ENCODE peak calls at places on chromosomes 7 and 10, in nine cellular contexts. Q is bronchial epithelial cell; F is WTC11; G is A549; T is activated CD8-positive, alpha-beta memory T cell treated with anti-CD3 and anti-CD28 coated beads, Interleukin-2, amount 50 U/mL, for 4 hours; C is NCI-H1436; O is stimulated activated CD8-positive, alpha-beta memory T cell treated with anti-CD3 and anti-CD28 coated beads, Interleukin-15, amount 100 ng/mL, for 24 hours; A is tibial nerve; M is posterior vena cava. B is an unnamed sample.

GRCh38 chr7:44154703-44155102 is 13.6 kb upstream of the MYL7 start:
- DNase-seq in Q (no peak), F (no peak), G (no peak), T (no peak), C (no peak), O (no peak), A (no peak), M (no peak), B (no peak)

GRCh38 chr10:113620486-113620885 is 43.4 kb downstream of the NRAP start:
- DNase-seq in Q (no peak), F (no peak), G (no peak), T (no peak), C (no peak), O (no peak), A (no peak), M (no peak), B (no peak)

GRCh38 chr7:120344276-120344675 is 71.3 kb downstream of the KCND2 start:
- DNase-seq in Q (no peak), F (no peak), G (no peak), T (no peak), C (no peak), O (no peak), A (no peak), M (no peak), B (no peak)

GRCh38 chr7:94294471-94295131 is 100.1 kb upstream of the COL1A2 start:
- DNase-seq in Q (no peak), F (no peak), G (no peak), T (no peak), C (no peak), O (no peak), A (no peak), M (no peak), B (no peak)

GRCh38 chr7:123022576-123022975 is 27.1 kb upstream of the TAS2R16 start:
- DNase-seq in Q (no peak), F (no peak), G (no peak), T (no peak), C (no peak), O (no peak), A (no peak), M (no peak), B (no peak)

GRCh38 chr7:96136600-96137239 is 185.2 kb downstream of the SLC25A13 start:
- DNase-seq in Q (peak), F (no peak), G (no peak), T (no peak), C (peak), O (no peak), A (no peak), M (no peak), B (no peak)

GRCh38 chr10:18505719-18506118 is 145.7 kb downstream of the NSUN6 start:
- DNase-seq in Q (no peak), F (no peak), G (no peak), T (no peak), C (no peak), O (no peak), A (no peak), M (no peak), B (no peak)

GRCh38 chr10:124562425-124563060 is 100.9 kb downstream of the LHPP start:
- DNase-seq in Q (peak), F (no peak), G (no peak), T (no peak), C (no peak), O (no peak), A (no peak), M (peak), B (peak)

GRCh38 chr7:90595801-90596683 is at the start of gene CDK14:
- DNase-seq in Q (no peak), F (peak), G (peak), T (no peak), C (peak), O (no peak), A (peak), M (peak), B (peak)

GRCh38 chr7:70668606-70669358 is 463.2 kb upstream of the GALNT17 start:
- DNase-seq in Q (peak), F (no peak), G (no peak), T (no peak), C (no peak), O (no peak), A (no peak), M (no peak), B (peak)

GRCh38 chr7:151079199-151079910 is 1.3 kb downstream of the FASTK start:
- DNase-seq in Q (no peak), F (no peak), G (no peak), T (no peak), C (no peak), O (no peak), A (no peak), M (no peak), B (no peak)

GRCh38 chr10:122164815-122165491 is 106.1 kb upstream of the BTBD16 start:
- DNase-seq in Q (no peak), F (no peak), G (no peak), T (no peak), C (peak), O (no peak), A (no peak), M (peak), B (no peak)

GRCh38 chr10:96229568-96230030 is 41.8 kb downstream of the BLNK start:
- DNase-seq in Q (peak), F (peak), G (peak), T (peak), C (peak), O (peak), A (peak), M (peak), B (peak)

GRCh38 chr7:137151056-137151731 is 192.3 kb downstream of the PTN start:
- DNase-seq in Q (peak), F (no peak), G (no peak), T (no peak), C (no peak), O (no peak), A (no peak), M (no peak), B (peak)

GRCh38 chr10:5501976-5502902 is 2.9 kb upstream of the CALML5 start:
- DNase-seq in Q (no peak), F (no peak), G (no peak), T (no peak), C (no peak), O (no peak), A (no peak), M (peak), B (no peak)

GRCh38 chr10:128064615-128065580 is 61.3 kb downstream of the MKI67 start:
- DNase-seq in Q (peak), F (no peak), G (no peak), T (peak), C (no peak), O (no peak), A (peak), M (peak), B (peak)

GRCh38 chr10:100075426-100076220 is 6.0 kb downstream of the CPN1 start:
- DNase-seq in Q (no peak), F (no peak), G (no peak), T (no peak), C (no peak), O (no peak), A (no peak), M (no peak), B (no peak)

GRCh38 chr7:51141451-51141971 is 175.1 kb downstream of the COBL start:
- DNase-seq in Q (peak), F (no peak), G (peak), T (no peak), C (peak), O (no peak), A (no peak), M (no peak), B (peak)

GRCh38 chr7:491958-492713 is 27.5 kb downstream of the PDGFA start:
- DNase-seq in Q (no peak), F (no peak), G (no peak), T (no peak), C (no peak), O (no peak), A (no peak), M (peak), B (no peak)

GRCh38 chr7:148856035-148856881 is 27.8 kb downstream of the EZH2 start:
- DNase-seq in Q (peak), F (peak), G (peak), T (peak), C (no peak), O (no peak), A (no peak), M (no peak), B (peak)

GRCh38 chr10:132493756-132494290 is 43.8 kb upstream of the INPP5A start:
- DNase-seq in Q (no peak), F (peak), G (no peak), T (no peak), C (no peak), O (no peak), A (no peak), M (peak), B (no peak)

GRCh38 chr7:30251708-30252329 is 32.6 kb upstream of the ZNRF2 start:
- DNase-seq in Q (no peak), F (no peak), G (no peak), T (no peak), C (no peak), O (no peak), A (no peak), M (no peak), B (no peak)

GRCh38 chr7:32479574-32480200 is 10.5 kb downstream of the LSM5 start:
- DNase-seq in Q (peak), F (no peak), G (peak), T (no peak), C (peak), O (no peak), A (no peak), M (no peak), B (peak)

GRCh38 chr7:40526951-40527350 is 392.1 kb downstream of the SUGCT start:
- DNase-seq in Q (no peak), F (no peak), G (no peak), T (no peak), C (no peak), O (no peak), A (no peak), M (no peak), B (no peak)

GRCh38 chr7:132256721-132257212 is 319.5 kb downstream of the PLXNA4 start:
- DNase-seq in Q (no peak), F (no peak), G (no peak), T (no peak), C (no peak), O (no peak), A (no peak), M (no peak), B (no peak)

GRCh38 chr7:121604627-121605296 is 208.7 kb upstream of the FAM3C start:
- DNase-seq in Q (peak), F (no peak), G (no peak), T (no peak), C (no peak), O (no peak), A (no peak), M (peak), B (peak)

GRCh38 chr7:135662123-135662372 is 266 bp upstream of the STMP1 start:
- DNase-seq in Q (no peak), F (no peak), G (no peak), T (no peak), C (no peak), O (no peak), A (no peak), M (no peak), B (no peak)

GRCh38 chr10:30728127-30728526 is 98.6 kb upstream of the LYZL2 start:
- DNase-seq in Q (no peak), F (no peak), G (no peak), T (no peak), C (no peak), O (no peak), A (no peak), M (peak), B (no peak)

GRCh38 chr10:35640951-35641429 is 1.1 kb downstream of the FZD8 start:
- DNase-seq in Q (peak), F (peak), G (peak), T (peak), C (peak), O (no peak), A (no peak), M (peak), B (peak)

GRCh38 chr7:157729566-157729965 is 392.8 kb downstream of the DNAJB6 start:
- DNase-seq in Q (no peak), F (no peak), G (no peak), T (no peak), C (no peak), O (no peak), A (no peak), M (no peak), B (no peak)

GRCh38 chr10:127715782-127716378 is 21.1 kb upstream of the FOXI2 start:
- DNase-seq in Q (peak), F (no peak), G (peak), T (no peak), C (peak), O (no peak), A (no peak), M (no peak), B (no peak)

GRCh38 chr10:43395571-43396060 is 13.4 kb downstream of the HNRNPF start:
- DNase-seq in Q (no peak), F (no peak), G (no peak), T (no peak), C (no peak), O (no peak), A (no peak), M (peak), B (no peak)

GRCh38 chr7:30476401-30477145 is 2.0 kb downstream of the NOD1 start:
- DNase-seq in Q (no peak), F (no peak), G (no peak), T (no peak), C (peak), O (no peak), A (no peak), M (no peak), B (no peak)

GRCh38 chr10:16828114-16828568 is 10.9 kb upstream of the RSU1 start:
- DNase-seq in Q (peak), F (peak), G (peak), T (peak), C (peak), O (no peak), A (no peak), M (no peak), B (peak)

GRCh38 chr7:22393825-22394458 is 37.0 kb upstream of the RAPGEF5 start:
- DNase-seq in Q (peak), F (no peak), G (no peak), T (no peak), C (no peak), O (no peak), A (no peak), M (no peak), B (peak)

GRCh38 chr10:57952741-57953140 is 315.0 kb downstream of the IPMK start:
- DNase-seq in Q (no peak), F (no peak), G (no peak), T (no peak), C (no peak), O (no peak), A (no peak), M (no peak), B (no peak)

GRCh38 chr7:100366411-100367250 is 6.7 kb upstream of the PILRA start:
- DNase-seq in Q (no peak), F (no peak), G (no peak), T (peak), C (no peak), O (no peak), A (no peak), M (peak), B (peak)

GRCh38 chr10:124632064-124632531 is 112.1 kb downstream of the FAM53B start:
- DNase-seq in Q (peak), F (peak), G (no peak), T (peak), C (no peak), O (no peak), A (peak), M (no peak), B (peak)

GRCh38 chr10:79100761-79101160 is 32.0 kb downstream of the ZMIZ1 start:
- DNase-seq in Q (no peak), F (no peak), G (no peak), T (no peak), C (no peak), O (no peak), A (no peak), M (no peak), B (no peak)

GRCh38 chr10:130934333-130935035 is 377.0 kb downstream of the TCERG1L start:
- DNase-seq in Q (no peak), F (no peak), G (no peak), T (no peak), C (no peak), O (no peak), A (no peak), M (no peak), B (no peak)